ENCODE peak calls at places on chromosomes 6 and 20, in four cellular contexts. O, V, A and T are unnamed samples.
A peak's percentile ranks its signal among the peaks of the same experiment; 100 is the strongest.

GRCh38 chr20:23622839-23623343 is 14.9 kb downstream of the CST3 start:
- DNase-seq in O (peak; percentile 14), V (no peak), A (no peak), T (no peak)

GRCh38 chr20:59082981-59083380 is 40.4 kb upstream of the PRELID3B start:
- DNase-seq in O (no peak), V (no peak), A (no peak), T (no peak)

GRCh38 chr6:29589423-29590048 is 4.6 kb downstream of the OR2H2 start:
- DNase-seq in O (peak; percentile 18), V (peak; percentile 28), A (peak; percentile 50), T (peak; percentile 57)

GRCh38 chr20:20931632-20932031 is 174.5 kb downstream of the LINC00237 start:
- DNase-seq in O (no peak), V (no peak), A (no peak), T (no peak)

GRCh38 chr6:36825452-36825851 is 13.8 kb downstream of the CPNE5 start:
- DNase-seq in O (no peak), V (no peak), A (no peak), T (no peak)

GRCh38 chr6:116218172-116218633 is 35.7 kb downstream of the TSPYL4 start:
- DNase-seq in O (no peak), V (no peak), A (no peak), T (no peak)

GRCh38 chr6:64299176-64299575 is 663.6 kb downstream of the PHF3 start:
- DNase-seq in O (no peak), V (no peak), A (no peak), T (no peak)

GRCh38 chr20:57753332-57754164 is 43.7 kb upstream of the PMEPA1 start:
- DNase-seq in O (no peak), V (no peak), A (no peak), T (no peak)

GRCh38 chr20:62266340-62266739 is 28.0 kb downstream of the OSBPL2 start:
- DNase-seq in O (no peak), V (no peak), A (no peak), T (no peak)

GRCh38 chr6:147136057-147136456 is 68.2 kb upstream of the STXBP5 start:
- DNase-seq in O (no peak), V (no peak), A (no peak), T (no peak)

GRCh38 chr20:57264908-57265648 is 1.4 kb downstream of the BMP7 start:
- DNase-seq in O (no peak), V (no peak), A (no peak), T (no peak)

GRCh38 chr6:33430991-33431879 is 11.4 kb downstream of the SYNGAP1 start:
- DNase-seq in O (peak; percentile 63), V (peak; percentile 79), A (peak; percentile 64), T (peak; percentile 70)

GRCh38 chr6:166591961-166592520 is 5.6 kb upstream of the RAMACL start:
- DNase-seq in O (no peak), V (no peak), A (no peak), T (no peak)

GRCh38 chr20:10219452-10219791 is 792 bp downstream of the SNAP25 start:
- DNase-seq in O (peak; percentile 76), V (peak; percentile 48), A (peak; percentile 62), T (peak; percentile 91)

GRCh38 chr20:11111191-11111590 is 437.4 kb upstream of the JAG1 start:
- DNase-seq in O (no peak), V (no peak), A (no peak), T (no peak)

GRCh38 chr6:63676412-63677114 is 41.0 kb downstream of the PHF3 start:
- DNase-seq in O (no peak), V (no peak), A (no peak), T (no peak)

GRCh38 chr6:88586371-88587157 is 376.9 kb downstream of the RNGTT start:
- DNase-seq in O (no peak), V (no peak), A (no peak), T (no peak)

GRCh38 chr6:72816022-72816421 is 194.2 kb downstream of the KCNQ5 start:
- DNase-seq in O (no peak), V (no peak), A (no peak), T (no peak)

GRCh38 chr20:44720994-44721784 is 6.0 kb downstream of the CCN5 start:
- DNase-seq in O (no peak), V (no peak), A (no peak), T (no peak)

GRCh38 chr6:169332250-169332649 is 78.6 kb upstream of the THBS2 start:
- DNase-seq in O (no peak), V (no peak), A (no peak), T (no peak)

GRCh38 chr20:45128066-45128465 is 3.8 kb upstream of the WFDC12 start:
- DNase-seq in O (no peak), V (no peak), A (no peak), T (no peak)

GRCh38 chr6:22954749-22955385 is 385.5 kb downstream of the HDGFL1 start:
- DNase-seq in O (peak; percentile 7), V (no peak), A (no peak), T (no peak)

GRCh38 chr6:108944707-108945685 is 96.8 kb downstream of the ARMC2 start:
- DNase-seq in O (no peak), V (no peak), A (no peak), T (no peak)

GRCh38 chr6:137490506-137490905 is 3.7 kb downstream of the OLIG3 start:
- DNase-seq in O (no peak), V (no peak), A (no peak), T (no peak)